ENCODE peak calls at places on chromosome 3, in ten cellular contexts. One of them, this sample, is unnamed.

GRCh38 chr3:127819086-127819485 is 3.2 kb downstream of the MGLL start:
- DNase-seq in activated CD8-positive, alpha-beta memory T cell treated with anti-CD3 and anti-CD28 coated beads, Interleukin-2, amount 10 ng/mL, durations not matched to agents 7 days and 5 days: no peak
- DNase-seq in NCI-H748 treated with DMSO at 0.1 percent for 48 hours: no peak
- DNase-seq in DMS53: no peak
- DNase-seq in Kasumi-1: no peak
- DNase-seq in CD4-positive, alpha-beta memory T cell: no peak
- DNase-seq in RWPE1: no peak
- DNase-seq in central memory CD4-positive, alpha-beta T cell: no peak
- DNase-seq in KBM-7: no peak
- DNase-seq in posterior vena cava: no peak
- DNase-seq in this sample: no peak

GRCh38 chr3:58143417-58144055 is 67.2 kb downstream of the DNASE1L3 start:
- DNase-seq in activated CD8-positive, alpha-beta memory T cell treated with anti-CD3 and anti-CD28 coated beads, Interleukin-2, amount 10 ng/mL, durations not matched to agents 7 days and 5 days: no peak
- DNase-seq in NCI-H748 treated with DMSO at 0.1 percent for 48 hours: no peak
- DNase-seq in DMS53: no peak
- DNase-seq in Kasumi-1: no peak
- DNase-seq in CD4-positive, alpha-beta memory T cell: no peak
- DNase-seq in RWPE1: no peak
- DNase-seq in central memory CD4-positive, alpha-beta T cell: no peak
- DNase-seq in KBM-7: no peak
- DNase-seq in posterior vena cava: peak
- DNase-seq in this sample: no peak

GRCh38 chr3:141279074-141279945 is 47.7 kb downstream of the PXYLP1 start:
- DNase-seq in activated CD8-positive, alpha-beta memory T cell treated with anti-CD3 and anti-CD28 coated beads, Interleukin-2, amount 10 ng/mL, durations not matched to agents 7 days and 5 days: no peak
- DNase-seq in NCI-H748 treated with DMSO at 0.1 percent for 48 hours: peak
- DNase-seq in DMS53: peak
- DNase-seq in Kasumi-1: peak
- DNase-seq in CD4-positive, alpha-beta memory T cell: peak
- DNase-seq in RWPE1: no peak
- DNase-seq in central memory CD4-positive, alpha-beta T cell: peak
- DNase-seq in KBM-7: peak
- DNase-seq in posterior vena cava: no peak
- DNase-seq in this sample: no peak

GRCh38 chr3:105752791-105753415 is 115.9 kb downstream of the CBLB start:
- DNase-seq in activated CD8-positive, alpha-beta memory T cell treated with anti-CD3 and anti-CD28 coated beads, Interleukin-2, amount 10 ng/mL, durations not matched to agents 7 days and 5 days: peak
- DNase-seq in NCI-H748 treated with DMSO at 0.1 percent for 48 hours: no peak
- DNase-seq in DMS53: no peak
- DNase-seq in Kasumi-1: peak
- DNase-seq in CD4-positive, alpha-beta memory T cell: peak
- DNase-seq in RWPE1: peak
- DNase-seq in central memory CD4-positive, alpha-beta T cell: peak
- DNase-seq in KBM-7: peak
- DNase-seq in posterior vena cava: no peak
- DNase-seq in this sample: no peak

GRCh38 chr3:148083501-148084267 is 614.0 kb upstream of the AGTR1 start:
- DNase-seq in activated CD8-positive, alpha-beta memory T cell treated with anti-CD3 and anti-CD28 coated beads, Interleukin-2, amount 10 ng/mL, durations not matched to agents 7 days and 5 days: no peak
- DNase-seq in NCI-H748 treated with DMSO at 0.1 percent for 48 hours: peak
- DNase-seq in DMS53: no peak
- DNase-seq in Kasumi-1: no peak
- DNase-seq in CD4-positive, alpha-beta memory T cell: no peak
- DNase-seq in RWPE1: no peak
- DNase-seq in central memory CD4-positive, alpha-beta T cell: no peak
- DNase-seq in KBM-7: no peak
- DNase-seq in posterior vena cava: no peak
- DNase-seq in this sample: no peak

GRCh38 chr3:81958967-81959625 is 197.7 kb upstream of the GBE1 start:
- DNase-seq in activated CD8-positive, alpha-beta memory T cell treated with anti-CD3 and anti-CD28 coated beads, Interleukin-2, amount 10 ng/mL, durations not matched to agents 7 days and 5 days: no peak
- DNase-seq in NCI-H748 treated with DMSO at 0.1 percent for 48 hours: no peak
- DNase-seq in DMS53: no peak
- DNase-seq in Kasumi-1: peak
- DNase-seq in CD4-positive, alpha-beta memory T cell: no peak
- DNase-seq in RWPE1: no peak
- DNase-seq in central memory CD4-positive, alpha-beta T cell: no peak
- DNase-seq in KBM-7: peak
- DNase-seq in posterior vena cava: no peak
- DNase-seq in this sample: no peak

GRCh38 chr3:33915796-33916589 is 117.6 kb downstream of the PDCD6IP start:
- DNase-seq in activated CD8-positive, alpha-beta memory T cell treated with anti-CD3 and anti-CD28 coated beads, Interleukin-2, amount 10 ng/mL, durations not matched to agents 7 days and 5 days: no peak
- DNase-seq in NCI-H748 treated with DMSO at 0.1 percent for 48 hours: peak
- DNase-seq in DMS53: no peak
- DNase-seq in Kasumi-1: peak
- DNase-seq in CD4-positive, alpha-beta memory T cell: no peak
- DNase-seq in RWPE1: peak
- DNase-seq in central memory CD4-positive, alpha-beta T cell: no peak
- DNase-seq in KBM-7: peak
- DNase-seq in posterior vena cava: no peak
- DNase-seq in this sample: no peak

GRCh38 chr3:195154793-195155535 is 116.0 kb downstream of the XXYLT1 start:
- DNase-seq in activated CD8-positive, alpha-beta memory T cell treated with anti-CD3 and anti-CD28 coated beads, Interleukin-2, amount 10 ng/mL, durations not matched to agents 7 days and 5 days: no peak
- DNase-seq in NCI-H748 treated with DMSO at 0.1 percent for 48 hours: no peak
- DNase-seq in DMS53: no peak
- DNase-seq in Kasumi-1: peak
- DNase-seq in CD4-positive, alpha-beta memory T cell: no peak
- DNase-seq in RWPE1: peak
- DNase-seq in central memory CD4-positive, alpha-beta T cell: no peak
- DNase-seq in KBM-7: peak
- DNase-seq in posterior vena cava: peak
- DNase-seq in this sample: no peak

GRCh38 chr3:115321396-115321795 is 174.3 kb upstream of the ZBTB20 start:
- DNase-seq in activated CD8-positive, alpha-beta memory T cell treated with anti-CD3 and anti-CD28 coated beads, Interleukin-2, amount 10 ng/mL, durations not matched to agents 7 days and 5 days: no peak
- DNase-seq in NCI-H748 treated with DMSO at 0.1 percent for 48 hours: peak
- DNase-seq in DMS53: no peak
- DNase-seq in Kasumi-1: no peak
- DNase-seq in CD4-positive, alpha-beta memory T cell: no peak
- DNase-seq in RWPE1: no peak
- DNase-seq in central memory CD4-positive, alpha-beta T cell: no peak
- DNase-seq in KBM-7: no peak
- DNase-seq in posterior vena cava: no peak
- DNase-seq in this sample: no peak

GRCh38 chr3:10164546-10165393 is at the start of gene IRAK2:
- DNase-seq in activated CD8-positive, alpha-beta memory T cell treated with anti-CD3 and anti-CD28 coated beads, Interleukin-2, amount 10 ng/mL, durations not matched to agents 7 days and 5 days: peak
- DNase-seq in NCI-H748 treated with DMSO at 0.1 percent for 48 hours: no peak
- DNase-seq in DMS53: peak
- DNase-seq in Kasumi-1: peak
- DNase-seq in CD4-positive, alpha-beta memory T cell: peak
- DNase-seq in RWPE1: peak
- DNase-seq in central memory CD4-positive, alpha-beta T cell: peak
- DNase-seq in KBM-7: peak
- DNase-seq in posterior vena cava: peak
- DNase-seq in this sample: no peak

GRCh38 chr3:184727357-184728060 is 15.6 kb upstream of the MAGEF1 start:
- DNase-seq in activated CD8-positive, alpha-beta memory T cell treated with anti-CD3 and anti-CD28 coated beads, Interleukin-2, amount 10 ng/mL, durations not matched to agents 7 days and 5 days: peak
- DNase-seq in NCI-H748 treated with DMSO at 0.1 percent for 48 hours: peak
- DNase-seq in DMS53: peak
- DNase-seq in Kasumi-1: peak
- DNase-seq in CD4-positive, alpha-beta memory T cell: peak
- DNase-seq in RWPE1: peak
- DNase-seq in central memory CD4-positive, alpha-beta T cell: peak
- DNase-seq in KBM-7: peak
- DNase-seq in posterior vena cava: peak
- DNase-seq in this sample: no peak

GRCh38 chr3:31732548-31732947 is 199.8 kb downstream of the STT3B start:
- DNase-seq in activated CD8-positive, alpha-beta memory T cell treated with anti-CD3 and anti-CD28 coated beads, Interleukin-2, amount 10 ng/mL, durations not matched to agents 7 days and 5 days: no peak
- DNase-seq in NCI-H748 treated with DMSO at 0.1 percent for 48 hours: no peak
- DNase-seq in DMS53: no peak
- DNase-seq in Kasumi-1: no peak
- DNase-seq in CD4-positive, alpha-beta memory T cell: no peak
- DNase-seq in RWPE1: no peak
- DNase-seq in central memory CD4-positive, alpha-beta T cell: no peak
- DNase-seq in KBM-7: no peak
- DNase-seq in posterior vena cava: no peak
- DNase-seq in this sample: no peak

GRCh38 chr3:100463002-100463401 is 29.4 kb upstream of the TMEM45A start:
- DNase-seq in activated CD8-positive, alpha-beta memory T cell treated with anti-CD3 and anti-CD28 coated beads, Interleukin-2, amount 10 ng/mL, durations not matched to agents 7 days and 5 days: no peak
- DNase-seq in NCI-H748 treated with DMSO at 0.1 percent for 48 hours: peak
- DNase-seq in DMS53: peak
- DNase-seq in Kasumi-1: peak
- DNase-seq in CD4-positive, alpha-beta memory T cell: no peak
- DNase-seq in RWPE1: peak
- DNase-seq in central memory CD4-positive, alpha-beta T cell: no peak
- DNase-seq in KBM-7: peak
- DNase-seq in posterior vena cava: no peak
- DNase-seq in this sample: peak

This sample was measured in keratinocyte.